ENCODE peak calls at places on chromosomes 13 and 19, in eight cellular contexts. L is suprapubic skin, H is IMR-90, K is HepG2, Z is heart left ventricle, T is uterus, O is testis, Q is A549. M is an unnamed sample.

GRCh38 chr13:109454167-109454917 is 332.0 kb downstream of the IRS2 start:
- DNase-seq in L (no peak), T (no peak), K (no peak), Q (no peak), H (peak), O (no peak), Z (no peak), M (no peak)

GRCh38 chr19:33382006-33382405 is 8.5 kb downstream of the CEBPG start:
- DNase-seq in H (no peak), Q (no peak), T (no peak), Z (no peak), O (no peak), L (no peak), K (no peak), M (no peak)

GRCh38 chr19:31064486-31064885 is 284.8 kb downstream of the TSHZ3 start:
- DNase-seq in H (no peak), T (no peak), K (no peak), Z (no peak), O (no peak), Q (no peak), L (no peak), M (no peak)

GRCh38 chr19:13909430-13909829 is 3.4 kb downstream of the CC2D1A start:
- DNase-seq in K (no peak), Q (no peak), H (no peak), Z (no peak), L (no peak), O (no peak), T (no peak), M (no peak)

GRCh38 chr13:30464496-30465351 is 1.0 kb downstream of the HMGB1 start:
- DNase-seq in Z (peak), Q (peak), K (peak), O (peak), L (peak), T (peak), H (peak), M (peak)

GRCh38 chr19:39282021-39282420 is 13.8 kb downstream of the IFNL2 start:
- DNase-seq in L (no peak), K (no peak), O (no peak), Z (no peak), Q (no peak), T (no peak), H (no peak), M (no peak)

GRCh38 chr13:90793261-90793785 is 554.2 kb upstream of the MIR17HG start:
- DNase-seq in O (no peak), T (no peak), H (no peak), L (no peak), K (no peak), Z (no peak), Q (no peak), M (no peak)

GRCh38 chr19:3366761-3367571 is 583 bp downstream of the NFIC start:
- DNase-seq in H (no peak), Q (no peak), L (no peak), T (peak), K (no peak), O (peak), Z (peak), M (peak)

GRCh38 chr19:37079238-37079637 is 1.0 kb downstream of the ZNF420 start:
- DNase-seq in K (no peak), Z (no peak), L (no peak), H (no peak), T (no peak), Q (no peak), O (no peak), M (no peak)

DNA sequence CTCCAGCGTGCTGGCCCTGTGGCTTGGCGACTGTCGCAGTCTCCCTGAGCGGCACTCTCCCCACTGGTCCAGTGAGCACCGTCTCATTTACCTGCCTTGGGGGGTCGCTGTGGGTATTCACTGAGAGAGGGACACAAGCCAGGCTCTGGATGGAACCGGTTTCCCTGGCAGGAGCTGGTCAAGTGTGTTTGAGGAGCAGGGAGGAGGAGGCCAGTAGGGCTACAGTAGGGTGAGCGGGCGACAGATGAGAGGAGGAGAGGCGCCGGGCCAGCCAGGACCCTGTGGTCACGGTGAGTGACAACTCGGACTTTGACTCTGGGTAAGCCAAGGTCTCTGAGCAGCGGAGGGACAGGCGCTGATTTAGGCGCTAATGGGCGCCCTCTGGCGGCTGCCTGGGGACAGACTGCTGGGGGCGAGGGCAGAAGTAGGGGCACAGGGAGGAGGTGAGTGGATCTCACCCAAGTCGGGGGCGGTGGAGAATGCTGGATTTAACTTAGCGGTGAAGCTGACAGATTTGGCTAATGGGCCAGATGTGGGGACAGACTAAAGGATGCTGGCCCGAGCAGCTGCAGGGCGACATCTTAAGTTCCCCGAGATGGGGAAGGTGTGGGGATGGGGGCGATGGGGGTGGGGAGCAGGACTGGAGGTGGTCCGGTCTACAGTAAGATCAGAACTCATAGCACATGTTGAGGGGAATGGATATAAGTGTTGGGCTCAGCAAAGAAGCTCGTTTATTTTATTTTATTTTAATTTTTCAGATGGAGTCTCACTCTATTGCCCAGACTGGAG is 4.7 kb upstream of the PRMT1 start:
- DNase-seq in O (peak), Z (peak), T (peak), L (no peak), K (peak), Q (peak), H (peak), M (peak)
- H3K4me3 ChIP-seq in O (no peak), Z (no peak), T (no peak), L (no peak), K (peak), Q (no peak), H (no peak), M (no peak)

GRCh38 chr13:97211357-97211756 is 10.8 kb upstream of the MBNL2 start:
- DNase-seq in Q (no peak), T (no peak), L (no peak), K (no peak), H (peak), O (no peak), Z (no peak), M (no peak)

GRCh38 chr13:97215325-97215724 is 6.8 kb upstream of the MBNL2 start:
- DNase-seq in K (no peak), L (no peak), O (no peak), T (no peak), Z (no peak), Q (no peak), H (no peak), M (no peak)

GRCh38 chr13:97214921-97215320 is 7.2 kb upstream of the MBNL2 start:
- DNase-seq in T (no peak), Z (no peak), H (no peak), Q (no peak), O (no peak), L (no peak), K (no peak), M (no peak)

GRCh38 chr13:97212540-97213146 is 9.5 kb upstream of the MBNL2 start:
- DNase-seq in H (peak), K (no peak), L (no peak), O (peak), T (no peak), Q (peak), Z (no peak), M (no peak)

DNA sequence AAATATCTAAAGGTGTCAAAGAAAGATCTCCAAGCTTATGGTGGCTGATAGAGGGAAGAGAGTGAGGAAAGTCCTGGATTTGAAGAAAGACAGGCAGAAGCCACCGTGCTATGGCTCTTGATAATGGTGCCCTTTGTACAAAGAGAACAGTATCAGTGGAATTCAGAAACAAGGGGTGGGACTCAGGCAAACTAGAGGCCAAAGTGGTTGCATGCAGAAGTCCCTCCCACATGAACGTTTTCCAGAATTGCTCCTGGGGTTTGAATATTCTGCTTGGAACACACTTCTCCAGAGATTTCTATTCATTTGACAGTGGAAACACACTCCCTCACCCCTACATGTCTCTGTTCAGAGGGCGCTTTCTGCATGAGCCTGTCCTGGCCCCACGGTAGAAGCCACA is 10.1 kb upstream of the MBNL2 start:
- DNase-seq in H (no peak), O (peak), L (no peak), Q (no peak), T (no peak), Z (no peak), K (no peak), M (no peak)
- TF ChIP-seq POLR2A in H (no peak), O (no peak), L (no peak), Q (no peak), T (no peak), Z (no peak), K (no peak), M (no peak)

GRCh38 chr13:99894835-99895427 is 76.6 kb downstream of the ZIC5 start:
- DNase-seq in K (no peak), Q (no peak), H (no peak), Z (no peak), O (no peak), T (no peak), L (no peak), M (no peak)

GRCh38 chr13:99892866-99893504 is 78.6 kb downstream of the ZIC5 start:
- DNase-seq in T (no peak), O (no peak), L (no peak), K (no peak), Q (no peak), Z (no peak), H (no peak), M (no peak)

GRCh38 chr13:99893567-99893966 is 78.0 kb downstream of the ZIC5 start:
- DNase-seq in O (no peak), Q (no peak), H (no peak), Z (no peak), L (no peak), T (no peak), K (no peak), M (no peak)

GRCh38 chr13:99894105-99894504 is 77.5 kb downstream of the ZIC5 start:
- DNase-seq in H (no peak), Q (no peak), Z (no peak), K (no peak), T (no peak), L (no peak), O (no peak), M (no peak)

GRCh38 chr13:99892189-99892588 is 79.4 kb downstream of the ZIC5 start:
- DNase-seq in T (no peak), Q (no peak), K (no peak), H (no peak), Z (no peak), L (no peak), O (no peak), M (no peak)
- H3K4me3 ChIP-seq in T (no peak), Q (no peak), K (no peak), H (no peak), Z (no peak), L (no peak), O (no peak), M (no peak)

GRCh38 chr19:19626516-19627441 is 1.2 kb downstream of the LPAR2 start:
- DNase-seq in T (no peak), O (no peak), Z (no peak), L (no peak), Q (no peak), K (no peak), H (no peak), M (no peak)

GRCh38 chr19:19627442-19627715 is 641 bp downstream of the LPAR2 start:
- DNase-seq in O (no peak), K (no peak), Q (no peak), L (no peak), H (no peak), Z (no peak), T (no peak), M (no peak)

GRCh38 chr19:19624032-19624570 is 3.9 kb downstream of the LPAR2 start:
- DNase-seq in Q (no peak), K (no peak), L (no peak), H (no peak), T (no peak), Z (no peak), O (no peak), M (no peak)

GRCh38 chr19:19619849-19620210 is 1.3 kb upstream of the PBX4 start:
- DNase-seq in Z (no peak), Q (no peak), H (no peak), K (no peak), L (no peak), T (no peak), O (no peak), M (no peak)

GRCh38 chr19:19623383-19623782 is 4.6 kb downstream of the LPAR2 start:
- DNase-seq in O (peak), K (no peak), Z (no peak), L (no peak), T (no peak), H (no peak), Q (no peak), M (no peak)
- TF ChIP-seq POLR2A in O (no peak), K (no peak), Z (no peak), L (no peak), T (no peak), H (no peak), Q (no peak), M (no peak)